ENCODE peak calls at places on chromosomes 13 and 19, in eight cellular contexts. I is HCT116, E is HL-60, Z is HepG2, J is K562, W is Panc1, S is GM12878, B is SK-N-SH. H is an unnamed sample.
A peak's percentile ranks its signal among the peaks of the same experiment; 100 is the strongest.

GRCh38 chr13:30224732-30225131 is 82.6 kb downstream of the KATNAL1 start:
- DNase-seq in I (peak; percentile 54), E (no peak), Z (no peak), J (no peak), W (peak; percentile 2), S (no peak), B (no peak), H (no peak)

GRCh38 chr13:38542601-38543000 is 144.3 kb upstream of the FREM2 start:
- DNase-seq in I (no peak), E (no peak), Z (no peak), J (no peak), W (no peak), S (no peak), B (no peak), H (no peak)

GRCh38 chr19:13920524-13920923 is 14.5 kb downstream of the CC2D1A start:
- DNase-seq in I (no peak), E (no peak), Z (no peak), J (no peak), W (no peak), S (no peak), B (peak; percentile 15), H (no peak)

GRCh38 chr13:97429681-97430081 is 4.3 kb upstream of the RAP2A start:
- DNase-seq in I (no peak), E (no peak), Z (no peak), J (no peak), W (no peak), S (no peak), B (no peak), H (no peak)

GRCh38 chr13:98173431-98173921 is 3.6 kb downstream of the RNF113B start:
- DNase-seq in I (peak; percentile 29), E (no peak), Z (peak; percentile 95), J (no peak), W (no peak), S (no peak), B (no peak), H (peak; percentile 71)

GRCh38 chr19:31092189-31092753 is 257.0 kb downstream of the TSHZ3 start:
- DNase-seq in I (no peak), E (no peak), Z (no peak), J (no peak), W (no peak), S (no peak), B (no peak), H (no peak)

GRCh38 chr13:112242777-112243176 is 133.4 kb upstream of the SPACA7 start:
- DNase-seq in I (no peak), E (no peak), Z (no peak), J (no peak), W (no peak), S (no peak), B (no peak), H (no peak)

GRCh38 chr19:892243-892996 is 567 bp downstream of the MED16 start:
- DNase-seq in I (no peak), E (no peak), Z (no peak), J (no peak), W (no peak), S (no peak), B (peak; percentile 82), H (peak; percentile 59)

GRCh38 chr19:16013851-16014840 is 62.1 kb upstream of the TPM4 start:
- DNase-seq in I (no peak), E (no peak), Z (no peak), J (no peak), W (no peak), S (no peak), B (no peak), H (no peak)

GRCh38 chr19:1373534-1374249 is 10.0 kb upstream of the NDUFS7 start:
- DNase-seq in I (no peak), E (no peak), Z (peak; percentile 90), J (no peak), W (no peak), S (no peak), B (no peak), H (no peak)

GRCh38 chr13:31067416-31068118 is 94.1 kb downstream of the HSPH1 start:
- DNase-seq in I (no peak), E (no peak), Z (no peak), J (no peak), W (no peak), S (no peak), B (no peak), H (no peak)

GRCh38 chr19:13493516-13494310 is 12.6 kb downstream of the CACNA1A start:
- DNase-seq in I (no peak), E (no peak), Z (no peak), J (no peak), W (no peak), S (no peak), B (no peak), H (no peak)

GRCh38 chr19:5170329-5170745 is 170.3 kb downstream of the PTPRS start:
- DNase-seq in I (no peak), E (no peak), Z (no peak), J (peak; percentile 54), W (no peak), S (no peak), B (peak; percentile 58), H (peak; percentile 60)

GRCh38 chr13:51229141-51229540 is 6.9 kb downstream of the FAM124A start:
- DNase-seq in I (no peak), E (no peak), Z (no peak), J (no peak), W (no peak), S (no peak), B (no peak), H (no peak)

GRCh38 chr13:23865065-23865464 is 24.1 kb downstream of the MIPEP start:
- DNase-seq in I (no peak), E (no peak), Z (no peak), J (no peak), W (no peak), S (no peak), B (no peak), H (no peak)

GRCh38 chr13:42129033-42129432 is 80.6 kb downstream of the DGKH start:
- DNase-seq in I (no peak), E (no peak), Z (no peak), J (no peak), W (no peak), S (no peak), B (no peak), H (peak; percentile 11)

GRCh38 chr13:56975647-56976046 is 165.1 kb upstream of the PRR20A start:
- DNase-seq in I (no peak), E (no peak), Z (no peak), J (no peak), W (no peak), S (no peak), B (no peak), H (peak; percentile 46)
- TF ChIP-seq POLR2AphosphoS5 in I (no peak), E (no peak), Z (no peak), J (no peak), W (no peak), S (no peak), B (no peak), H (no peak)

GRCh38 chr19:8445488-8446001 is 770 bp downstream of the HNRNPM start:
- DNase-seq in I (no peak), E (no peak), Z (no peak), J (peak; percentile 55), W (no peak), S (no peak), B (peak; percentile 76), H (peak; percentile 44)
- TF ChIP-seq REST in I (no peak), E (no peak), Z (no peak), J (no peak), W (no peak), S (no peak), B (no peak), H (no peak)

DNA sequence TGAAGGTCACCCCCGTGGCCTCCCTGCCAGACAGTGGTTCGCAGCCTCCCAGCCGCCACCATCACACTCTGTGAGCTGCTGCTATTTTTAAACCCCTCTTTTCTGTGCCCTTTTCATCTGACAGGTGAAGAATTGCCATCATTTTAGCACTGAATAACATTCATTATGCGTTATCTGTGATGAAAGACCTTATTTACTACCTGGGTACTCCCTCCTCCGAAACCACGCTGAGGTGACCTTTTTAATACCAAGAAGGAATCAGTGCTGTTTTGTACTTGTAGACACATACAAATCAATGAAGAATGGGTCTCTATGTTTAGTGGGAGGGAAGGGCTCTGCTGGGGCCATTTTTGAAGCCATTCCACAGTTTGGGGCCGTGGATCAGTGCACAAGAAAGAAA is 148.9 kb upstream of the GPR12 start:
- DNase-seq in I (no peak), E (no peak), Z (no peak), J (no peak), W (no peak), S (no peak), B (no peak), H (no peak)
- TF ChIP-seq POLR2AphosphoS5 in I (no peak), E (no peak), Z (no peak), J (no peak), W (no peak), S (no peak), B (no peak), H (no peak)

DNA sequence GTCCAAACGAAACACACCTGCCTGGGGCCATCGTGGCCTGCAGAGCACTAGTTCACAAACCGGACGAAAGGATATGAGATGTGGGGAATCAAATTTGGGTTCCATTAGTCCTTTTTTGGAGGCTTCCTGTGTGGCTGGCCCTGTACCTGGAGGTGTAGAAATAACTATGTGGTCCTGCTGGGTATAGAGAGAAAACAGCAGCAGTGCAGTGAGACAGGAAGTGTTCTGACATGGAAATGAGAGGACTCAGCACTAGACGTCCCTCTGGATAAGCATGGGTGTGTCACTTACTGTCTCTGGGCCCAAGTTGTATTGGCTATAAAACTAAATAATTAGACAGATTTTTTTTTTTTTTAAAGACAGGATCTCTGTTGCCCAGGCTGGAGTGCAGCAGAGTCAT is 12.3 kb downstream of the KDELR1 start:
- DNase-seq in I (no peak), E (no peak), Z (no peak), J (no peak), W (no peak), S (no peak), B (no peak), H (no peak)
- TF ChIP-seq REST in I (no peak), E (no peak), Z (no peak), J (no peak), W (no peak), S (no peak), B (no peak), H (no peak)

GRCh38 chr19:38812841-38813320 is at the start of gene LGALS4:
- DNase-seq in I (no peak), E (no peak), Z (no peak), J (no peak), W (no peak), S (no peak), B (peak; percentile 23), H (no peak)
- TF ChIP-seq POLR2AphosphoS5 in I (no peak), E (no peak), Z (no peak), J (no peak), W (no peak), S (no peak), B (no peak), H (no peak)